ENCODE peak calls at places on chromosomes 13 and 19, in nine cellular contexts. G, U, M, J, W, V, I, O and K are unnamed samples.

GRCh38 chr19:10812902-10813404 is 23.1 kb downstream of the TMED1 start:
- DNase-seq in G (peak; percentile 94), U (peak; percentile 96), M (peak; percentile 43), J (peak; percentile 75), W (peak; percentile 64), V (no peak), I (peak; percentile 99), O (peak; percentile 97), K (peak; percentile 94)

GRCh38 chr13:22039961-22040360 is 369.1 kb downstream of the FGF9 start:
- DNase-seq in G (no peak), U (no peak), M (no peak), J (no peak), W (no peak), V (no peak), I (no peak), O (no peak), K (no peak)

GRCh38 chr13:23851106-23851505 is 38.1 kb downstream of the MIPEP start:
- DNase-seq in G (peak; percentile 23), U (no peak), M (no peak), J (no peak), W (peak; percentile 68), V (no peak), I (peak; percentile 26), O (peak; percentile 24), K (peak; percentile 9)

GRCh38 chr13:78881746-78882145 is 222.8 kb upstream of the OBI1 start:
- DNase-seq in G (no peak), U (no peak), M (no peak), J (no peak), W (no peak), V (no peak), I (no peak), O (no peak), K (no peak)

GRCh38 chr13:88887045-88887662 is 1216.0 kb downstream of the SLITRK5 start:
- DNase-seq in G (no peak), U (no peak), M (peak; percentile 59), J (no peak), W (no peak), V (no peak), I (no peak), O (no peak), K (no peak)

GRCh38 chr19:14432817-14433453 is at the start of gene PKN1:
- DNase-seq in G (no peak), U (no peak), M (peak; percentile 84), J (peak; percentile 94), W (peak; percentile 46), V (peak; percentile 52), I (peak; percentile 75), O (no peak), K (peak; percentile 77)

GRCh38 chr19:12769689-12770088 is 5.7 kb downstream of the HOOK2 start:
- DNase-seq in G (no peak), U (no peak), M (peak; percentile 91), J (peak; percentile 35), W (no peak), V (peak; percentile 59), I (no peak), O (no peak), K (no peak)

GRCh38 chr19:48405850-48406249 is 12.4 kb downstream of the GRIN2D start:
- DNase-seq in G (no peak), U (no peak), M (no peak), J (no peak), W (peak; percentile 36), V (no peak), I (no peak), O (peak; percentile 18), K (no peak)

GRCh38 chr13:53200498-53201453 is 172.2 kb downstream of the OLFM4 start:
- DNase-seq in G (no peak), U (peak; percentile 8), M (peak; percentile 95), J (no peak), W (no peak), V (peak; percentile 49), I (peak; percentile 63), O (peak; percentile 1), K (peak; percentile 4)

GRCh38 chr13:109369357-109370052 is 416.9 kb downstream of the IRS2 start:
- DNase-seq in G (no peak), U (no peak), M (no peak), J (no peak), W (no peak), V (no peak), I (no peak), O (no peak), K (no peak)

GRCh38 chr13:91132786-91133185 is 214.7 kb upstream of the MIR17HG start:
- DNase-seq in G (peak; percentile 34), U (no peak), M (no peak), J (no peak), W (no peak), V (no peak), I (no peak), O (no peak), K (no peak)

GRCh38 chr13:41973247-41973741 is 12.4 kb upstream of the VWA8 start:
- DNase-seq in G (no peak), U (no peak), M (peak; percentile 84), J (no peak), W (no peak), V (no peak), I (peak; percentile 5), O (no peak), K (no peak)

GRCh38 chr19:29724102-29724641 is 9.1 kb upstream of the C19orf12 start:
- DNase-seq in G (peak; percentile 5), U (peak; percentile 24), M (peak; percentile 77), J (peak; percentile 23), W (no peak), V (no peak), I (peak; percentile 50), O (peak; percentile 5), K (peak; percentile 47)

GRCh38 chr13:105346141-105346766 is 1189.2 kb downstream of the EFNB2 start:
- DNase-seq in G (peak; percentile 92), U (peak; percentile 90), M (no peak), J (no peak), W (peak; percentile 70), V (no peak), I (peak; percentile 6), O (peak; percentile 90), K (peak; percentile 86)

GRCh38 chr13:19060311-19061002 is 121.2 kb downstream of the TUBA3C start:
- DNase-seq in G (no peak), U (no peak), M (no peak), J (no peak), W (no peak), V (no peak), I (no peak), O (no peak), K (no peak)

GRCh38 chr13:19057588-19058340 is 123.9 kb downstream of the TUBA3C start:
- DNase-seq in G (no peak), U (no peak), M (no peak), J (no peak), W (no peak), V (no peak), I (no peak), O (no peak), K (no peak)

GRCh38 chr13:19059016-19059780 is 122.4 kb downstream of the TUBA3C start:
- DNase-seq in G (no peak), U (no peak), M (no peak), J (no peak), W (no peak), V (no peak), I (no peak), O (no peak), K (no peak)

GRCh38 chr13:19056984-19057490 is 124.6 kb downstream of the TUBA3C start:
- DNase-seq in G (no peak), U (no peak), M (no peak), J (no peak), W (no peak), V (no peak), I (no peak), O (no peak), K (no peak)

DNA sequence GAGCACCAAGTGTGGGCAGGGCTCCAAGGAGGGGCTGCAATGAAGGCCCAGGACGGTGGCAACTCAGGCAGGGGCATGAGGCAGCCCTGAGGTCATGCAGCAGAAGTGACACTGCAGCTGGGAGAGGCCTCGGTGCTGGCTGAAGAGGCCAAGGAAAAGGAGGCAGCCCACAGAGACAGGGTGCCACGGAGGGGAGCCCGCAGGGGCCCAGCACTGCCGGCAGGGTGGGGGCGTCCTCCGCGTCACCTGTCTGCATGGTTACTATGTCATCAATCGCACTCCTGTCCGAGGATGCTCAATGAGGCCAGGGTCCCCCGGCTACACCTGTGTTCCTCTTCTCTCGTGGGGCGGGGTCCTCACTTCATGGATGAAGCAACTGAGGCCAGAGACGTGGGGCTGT is 123.1 kb downstream of the TUBA3C start:
- DNase-seq in G (no peak), U (no peak), M (no peak), J (no peak), W (no peak), V (no peak), I (no peak), O (no peak), K (no peak)
- H3K4me3 ChIP-seq in G (no peak overlapping the region), U (no peak overlapping the region), M (no peak overlapping the region), J (no peak overlapping the region), W (no peak overlapping the region), V (no peak overlapping the region), I (no peak overlapping the region), O (no peak overlapping the region), K (no peak overlapping the region)

GRCh38 chr19:7855426-7856276 is 18.5 kb downstream of the PRR36 start:
- DNase-seq in G (no peak), U (no peak), M (no peak), J (no peak), W (no peak), V (no peak), I (peak; percentile 29), O (no peak), K (no peak)
- H3K9ac ChIP-seq in G (no peak overlapping the region), U (no peak overlapping the region), M (no peak overlapping the region), J (peak overlapping the region; percentile 69), W (no peak overlapping the region), V (no peak overlapping the region), I (no peak overlapping the region), O (no peak overlapping the region), K (no peak overlapping the region)

DNA sequence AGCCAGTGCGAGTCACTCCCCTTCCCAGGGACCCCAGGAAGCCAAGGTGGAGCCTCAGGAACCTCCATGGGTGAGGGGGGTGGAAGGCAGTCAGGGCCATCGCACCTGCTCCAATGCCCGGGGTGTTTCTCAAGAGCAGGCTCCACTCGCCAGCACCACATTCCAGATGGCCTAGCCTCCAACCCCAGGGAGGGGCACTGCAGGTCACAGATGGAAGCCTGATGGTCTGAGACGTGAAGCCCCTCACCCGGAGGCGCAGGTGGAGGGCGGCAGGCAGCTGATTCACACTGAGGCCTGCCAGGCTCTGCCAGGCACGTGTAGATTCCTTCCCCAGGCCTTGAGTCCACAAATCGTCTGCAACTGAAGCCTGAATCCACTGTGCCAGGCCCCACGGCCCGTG is 23.0 kb upstream of the ISYNA1 start:
- DNase-seq in G (no peak), U (no peak), M (no peak), J (no peak), W (no peak), V (no peak), I (no peak), O (no peak), K (no peak)
- H3K4me1 ChIP-seq in G (peaks cover 43% of the 10 kb centered on the region), U (peaks cover 58% of the 10 kb centered on the region), M (no peaks in the 10 kb centered on the region), J (peaks cover 45% of the 10 kb centered on the region), W (peaks cover 38% of the 10 kb centered on the region), V (peaks cover 19% of the 10 kb centered on the region), I (peaks cover 31% of the 10 kb centered on the region), O (peaks cover 29% of the 10 kb centered on the region), K (peaks cover 61% of the 10 kb centered on the region)

DNA sequence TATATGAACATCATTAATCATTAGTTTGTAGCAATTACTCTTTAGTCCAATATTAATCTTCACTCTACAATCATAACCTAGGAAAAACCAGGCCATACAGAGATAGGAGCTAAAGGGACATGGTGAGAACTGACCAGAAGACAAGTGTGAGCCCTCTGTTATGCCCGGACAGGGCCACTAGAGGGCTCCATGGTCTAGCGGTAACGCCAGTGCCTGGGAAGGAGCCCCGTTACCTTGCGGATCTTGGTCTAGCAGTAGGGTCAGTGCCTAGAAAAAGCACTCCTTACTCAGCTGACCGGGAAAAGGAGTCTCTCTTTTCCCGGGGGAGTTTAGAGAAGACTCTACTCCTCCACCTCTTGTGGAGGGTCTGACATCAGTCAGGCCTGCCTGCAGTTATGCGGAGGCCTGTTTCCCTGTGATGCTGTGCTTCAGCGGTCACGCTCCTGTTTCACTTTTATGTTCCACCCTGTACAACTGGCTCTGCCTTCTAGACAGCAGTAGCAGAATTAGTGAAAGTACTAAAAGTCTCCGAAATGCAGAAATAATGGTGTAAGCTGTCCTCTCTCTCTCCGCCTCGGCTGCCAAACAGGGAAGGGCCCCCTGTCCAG is 13.8 kb downstream of the OR7D4 start:
- DNase-seq in G (peak; percentile 21), U (peak; percentile 49), M (peak; percentile 89), J (peak; percentile 57), W (peak; percentile 89), V (peak; percentile 52), I (peak; percentile 75), O (peak; percentile 54), K (peak; percentile 82)
- H3K4me3 ChIP-seq in G (no peak overlapping the region), U (no peak overlapping the region), M (no peak overlapping the region), J (no peak overlapping the region), W (peak overlapping the region; percentile 54), V (no peak overlapping the region), I (peak overlapping the region; percentile 67), O (peak overlapping the region; percentile 17), K (peak overlapping the region; percentile 77)